ENCODE peak calls at places on chromosomes 3 and 15, in nine cellular contexts. D is AG09309, A is heart left ventricle, Q is natural killer cell, K is adrenal gland, X is lung, W is BE2C, N is neural crest cell, F is left lung. V is an unnamed sample.

GRCh38 chr3:126573492-126574117 is 14.9 kb upstream of the C3orf22 start:
- DNase-seq in F (peak; percentile 78), Q (no peak), N (no peak), W (peak; percentile 77), D (no peak), A (no peak), K (no peak), X (peak; percentile 51), V (no peak)

GRCh38 chr15:70703483-70703882 is 59.9 kb downstream of the UACA start:
- DNase-seq in Q (no peak), A (no peak), N (no peak), W (no peak), D (no peak), X (no peak), K (no peak), F (no peak), V (no peak)

GRCh38 chr3:12178091-12178820 is 19.5 kb upstream of the TIMP4 start:
- DNase-seq in F (peak; percentile 79), K (peak; percentile 29), D (no peak), Q (no peak), N (no peak), A (peak; percentile 77), W (no peak), X (peak; percentile 38), V (no peak)

GRCh38 chr3:176978441-176978840 is 218.8 kb downstream of the TBL1XR1 start:
- DNase-seq in N (no peak), D (no peak), F (no peak), A (no peak), X (no peak), K (no peak), Q (no peak), W (no peak), V (no peak)

GRCh38 chr15:70504305-70504951 is 258.9 kb downstream of the UACA start:
- DNase-seq in X (no peak), N (peak; percentile 30), F (peak; percentile 88), A (peak; percentile 73), Q (no peak), K (peak; percentile 39), W (peak; percentile 65), D (no peak), V (no peak)

GRCh38 chr3:27380433-27381357 is 11.5 kb upstream of the NEK10 start:
- DNase-seq in F (no peak), W (no peak), X (no peak), K (no peak), N (no peak), A (no peak), D (no peak), Q (no peak), V (no peak)

GRCh38 chr15:89749951-89750559 is 994 bp downstream of the MESP1 start:
- DNase-seq in K (no peak), D (no peak), Q (no peak), A (no peak), N (no peak), F (peak; percentile 82), X (no peak), W (no peak), V (no peak)

GRCh38 chr3:44805960-44806359 is 44.4 kb downstream of the KIF15 start:
- DNase-seq in A (no peak), Q (no peak), W (no peak), X (no peak), K (no peak), F (no peak), D (no peak), N (no peak), V (no peak)

GRCh38 chr3:146396792-146397191 is 72.6 kb downstream of the PLSCR2 start:
- DNase-seq in K (no peak), D (no peak), Q (no peak), W (no peak), X (no peak), N (no peak), A (no peak), F (no peak), V (no peak)

GRCh38 chr15:20665653-20666052 is 124.1 kb upstream of the GOLGA6L6 start:
- DNase-seq in W (no peak), A (no peak), X (no peak), D (no peak), Q (no peak), F (no peak), K (no peak), N (no peak), V (no peak)

GRCh38 chr3:108527109-108527508 is 16.7 kb upstream of the MYH15 start:
- DNase-seq in A (no peak), D (no peak), W (no peak), F (no peak), X (no peak), K (no peak), N (no peak), Q (no peak), V (no peak)

GRCh38 chr3:66989860-66990696 is 8.0 kb upstream of the KBTBD8 start:
- DNase-seq in X (no peak), F (no peak), Q (no peak), W (peak; percentile 22), N (no peak), D (no peak), K (no peak), A (no peak), V (no peak)

GRCh38 chr15:63283126-63283525 is 5.7 kb downstream of the APH1B start:
- DNase-seq in X (peak; percentile 52), K (no peak), W (no peak), D (no peak), Q (no peak), N (no peak), F (peak; percentile 89), A (peak; percentile 42), V (no peak)

GRCh38 chr3:179265875-179266274 is 15.0 kb upstream of the KCNMB3 start:
- DNase-seq in X (no peak), A (no peak), F (no peak), K (no peak), Q (no peak), N (no peak), W (no peak), D (no peak), V (no peak)

GRCh38 chr3:157166559-157166958 is 6.6 kb upstream of the CCNL1 start:
- DNase-seq in K (no peak), W (no peak), Q (no peak), N (no peak), A (no peak), D (no peak), X (no peak), F (no peak), V (no peak)

GRCh38 chr3:76222115-76222652 is 436.8 kb upstream of the ZNF717 start:
- DNase-seq in W (no peak), X (no peak), K (no peak), A (no peak), F (no peak), Q (no peak), D (no peak), N (no peak), V (no peak)

DNA sequence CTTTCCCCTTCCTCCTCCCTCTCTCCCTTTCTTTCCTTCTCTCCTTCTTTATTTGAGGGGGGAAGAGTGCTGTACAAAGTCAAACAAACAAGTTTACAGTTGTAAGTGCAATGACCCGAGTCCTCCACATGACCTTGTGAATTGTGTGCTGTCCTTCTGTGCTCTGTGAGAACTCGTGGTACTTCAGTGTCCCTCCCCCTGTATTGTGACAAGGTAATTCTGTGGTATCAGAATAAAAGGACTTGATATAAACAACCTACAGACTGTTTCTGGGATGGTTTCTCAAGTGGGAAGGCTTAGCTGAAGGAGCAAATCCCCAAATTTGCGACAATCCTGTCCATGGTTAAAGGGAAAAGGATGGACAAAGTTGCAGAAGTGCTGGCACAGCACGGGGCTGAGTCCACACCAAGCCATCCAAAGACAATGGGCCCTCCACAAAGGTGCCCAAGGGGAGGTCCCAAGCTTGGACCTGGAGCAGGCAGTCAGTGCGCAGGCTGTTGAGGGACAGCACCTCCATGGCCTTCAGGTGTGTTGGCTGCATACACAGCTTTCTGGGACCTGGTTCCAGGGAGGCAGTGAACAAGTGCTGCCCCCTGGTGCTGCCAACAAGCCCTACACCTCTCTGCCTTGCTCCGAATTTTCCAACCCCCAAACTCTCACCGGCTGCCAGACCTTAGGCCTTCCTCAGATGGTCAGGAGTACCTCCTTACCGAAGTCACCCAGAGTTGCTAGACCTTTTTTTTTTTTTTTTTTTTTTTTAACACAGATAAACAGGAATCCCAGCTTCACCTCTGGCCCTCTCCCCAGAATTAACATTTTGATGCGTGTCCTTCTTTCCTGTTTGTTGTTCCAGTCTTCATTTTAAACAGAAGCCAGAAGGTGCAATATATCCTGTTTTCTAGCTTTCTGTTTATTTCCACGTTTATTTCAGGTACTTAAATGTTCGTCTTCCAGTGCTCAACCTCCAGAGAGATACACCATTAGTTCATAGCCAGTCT is 2.6 kb upstream of the APEH start:
- DNase-seq in D (no peak), X (peak; percentile 74), Q (peak; percentile 57), K (peak; percentile 71), N (peak; percentile 67), A (peak; percentile 70), W (peak; percentile 66), F (peak; percentile 84), V (peak; percentile 85)
- TF ChIP-seq CTCF in D (peak; percentile 95), X (peak; percentile 59), Q (peak; percentile 74), K (peak; percentile 92), N (peak; percentile 91), A (peak; percentile 72), W (peak; percentile 77), F (peak; percentile 81), V (peak; percentile 83)

GRCh38 chr15:38300395-38300794 is 47.8 kb downstream of the SPRED1 start:
- DNase-seq in Q (no peak), K (no peak), W (no peak), X (no peak), A (no peak), N (no peak), F (no peak), D (no peak), V (no peak)
- TF ChIP-seq CTCF in Q (no peak), K (no peak), W (no peak), X (no peak), A (no peak), N (no peak), F (no peak), D (no peak), V (no peak)

GRCh38 chr15:74958320-74958907 is 1.8 kb upstream of the RPP25 start:
- DNase-seq in K (peak; percentile 46), A (peak; percentile 40), D (no peak), N (peak; percentile 23), W (peak; percentile 88), F (peak; percentile 81), X (peak; percentile 55), Q (no peak), V (no peak)
- TF ChIP-seq CTCF in K (peak; percentile 28), A (no peak), D (peak; percentile 3), N (peak; percentile 40), W (peak; percentile 39), F (peak; percentile 17), X (no peak), Q (no peak), V (no peak)

DNA sequence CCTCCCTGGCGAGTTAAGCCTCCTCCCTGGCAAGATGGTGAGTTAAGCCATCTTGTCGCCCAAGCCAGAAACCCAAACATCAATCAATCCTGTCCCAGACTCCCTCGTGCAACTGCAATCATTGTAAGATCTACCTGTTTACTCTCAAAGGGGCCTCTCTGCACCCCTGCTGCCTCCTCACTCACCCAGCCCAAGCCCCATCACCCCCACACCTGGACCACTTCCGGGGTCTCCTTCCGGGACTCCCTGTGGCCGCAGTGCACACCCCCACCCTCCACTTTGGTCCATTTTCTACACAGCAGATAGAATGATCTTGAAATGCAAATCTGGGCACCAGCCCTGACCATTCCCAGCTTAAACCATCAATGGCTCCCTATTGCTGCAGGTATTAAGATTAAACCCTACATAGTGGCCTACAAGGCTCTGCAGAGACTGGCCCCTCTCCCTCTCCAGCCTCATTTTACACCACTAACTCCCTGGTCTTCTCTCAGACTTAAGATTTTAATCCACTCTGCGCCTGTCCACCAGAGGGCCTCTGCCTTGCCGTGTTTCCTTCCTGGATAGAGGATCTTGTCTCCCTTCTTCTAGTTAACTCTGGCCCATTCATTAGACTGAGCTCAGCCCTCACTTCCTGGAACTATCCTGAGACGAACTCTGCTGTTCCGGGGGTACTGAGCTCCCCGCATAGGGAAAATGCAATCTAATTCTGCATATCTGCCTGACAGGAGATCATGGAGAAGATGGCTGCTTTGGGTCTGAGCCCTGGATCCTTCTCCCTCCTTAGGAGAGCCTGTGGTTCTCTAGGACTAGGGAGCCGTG is 41.9 kb upstream of the SLC6A1 start:
- DNase-seq in N (peak; percentile 36), W (no peak), X (no peak), F (no peak), D (peak; percentile 7), Q (no peak), A (no peak), K (no peak), V (peak; percentile 62)
- TF ChIP-seq CTCF in N (peak; percentile 73), W (peak; percentile 50), X (peak; percentile 22), F (no peak), D (peak; percentile 73), Q (no peak), A (peak; percentile 22), K (peak; percentile 43), V (peak; percentile 62)